ENCODE peak calls at places on chromosome 7, in four cellular contexts. E, O, Z and F are unnamed samples. For H3K9me3 and H3K4me1, the result is how much of the 10 kb centered on the place peaks cover.

GRCh38 chr7:12612622-12613021 is 42.1 kb downstream of the SCIN start:
- DNase-seq in E (no peak), O (no peak), Z (no peak), F (no peak)

GRCh38 chr7:730501-731439 is 3.7 kb upstream of the PRKAR1B start:
- DNase-seq in E (no peak), O (no peak), Z (no peak), F (no peak)

GRCh38 chr7:7131273-7131672 is 51.1 kb upstream of the C1GALT1 start:
- DNase-seq in E (no peak), O (no peak), Z (no peak), F (no peak)

GRCh38 chr7:80432166-80432565 is 79.7 kb downstream of the GNAT3 start:
- DNase-seq in E (no peak), O (no peak), Z (no peak), F (no peak)

GRCh38 chr7:39741942-39742623 is 118.7 kb downstream of the RALA start:
- DNase-seq in E (peak), O (no peak), Z (peak), F (no peak)

GRCh38 chr7:16491148-16491547 is 25.6 kb upstream of the SOSTDC1 start:
- DNase-seq in E (no peak), O (no peak), Z (no peak), F (no peak)

GRCh38 chr7:151607464-151607867 is 87.8 kb upstream of the RHEB start:
- DNase-seq in E (no peak), O (no peak), Z (no peak), F (no peak)

GRCh38 chr7:129779602-129780256 is 168.2 kb downstream of the NRF1 start:
- DNase-seq in E (no peak), O (no peak), Z (no peak), F (no peak)

GRCh38 chr7:33517191-33517590 is 387.8 kb downstream of the BBS9 start:
- DNase-seq in E (no peak), O (no peak), Z (no peak), F (no peak)

GRCh38 chr7:94149776-94150545 is 145.8 kb upstream of the BET1 start:
- DNase-seq in E (no peak), O (no peak), Z (no peak), F (no peak)

GRCh38 chr7:148105853-148106252 is 484.7 kb upstream of the C7orf33 start:
- DNase-seq in E (no peak), O (no peak), Z (no peak), F (no peak)

GRCh38 chr7:148108381-148108780 is 482.2 kb upstream of the C7orf33 start:
- DNase-seq in E (no peak), O (no peak), Z (no peak), F (no peak)

GRCh38 chr7:148107741-148108140 is 482.8 kb upstream of the C7orf33 start:
- DNase-seq in E (no peak), O (no peak), Z (no peak), F (no peak)

GRCh38 chr7:148114807-148115206 is 475.8 kb upstream of the C7orf33 start:
- DNase-seq in E (no peak), O (no peak), Z (no peak), F (no peak)

DNA sequence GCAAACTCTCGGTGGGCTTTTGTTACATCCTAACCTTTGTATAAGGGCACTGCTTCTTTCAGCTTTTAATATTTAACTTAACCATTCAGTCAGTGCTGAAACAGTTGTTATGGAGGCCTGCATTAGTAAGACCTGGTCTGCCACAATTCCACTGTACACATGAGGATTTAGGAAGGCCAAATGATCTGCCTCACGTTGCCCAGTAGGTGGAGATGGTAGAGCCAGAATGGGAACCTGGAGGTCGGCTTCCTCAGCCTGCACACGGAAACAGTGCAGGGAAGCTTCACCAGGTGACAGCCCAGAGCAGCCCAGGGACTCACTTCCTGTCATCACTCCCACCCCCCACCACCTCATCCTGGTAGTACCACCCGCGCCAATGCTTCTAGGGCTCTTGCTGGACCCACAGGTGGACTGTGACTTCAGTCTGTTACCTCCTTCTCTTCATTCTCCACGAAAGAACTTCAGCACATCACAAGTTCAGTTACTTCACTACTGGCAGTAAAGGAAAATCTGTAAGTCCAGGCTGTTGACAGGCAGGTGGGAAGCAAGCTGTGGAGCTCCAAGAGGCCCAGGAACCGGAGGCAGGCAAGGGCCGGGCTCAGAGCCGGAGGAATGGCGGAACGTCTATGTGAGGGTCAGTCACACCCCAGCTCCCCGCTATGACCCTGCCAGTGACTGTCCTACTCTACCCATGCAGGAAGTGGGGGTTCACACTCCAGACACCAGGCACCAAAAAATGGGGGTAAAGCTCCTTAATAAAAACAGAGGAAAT is 480.3 kb upstream of the C7orf33 start:
- DNase-seq in E (no peak), O (no peak), Z (no peak), F (no peak)
- TF ChIP-seq CTCF in E (peak), O (no peak), Z (peak), F (no peak)

DNA sequence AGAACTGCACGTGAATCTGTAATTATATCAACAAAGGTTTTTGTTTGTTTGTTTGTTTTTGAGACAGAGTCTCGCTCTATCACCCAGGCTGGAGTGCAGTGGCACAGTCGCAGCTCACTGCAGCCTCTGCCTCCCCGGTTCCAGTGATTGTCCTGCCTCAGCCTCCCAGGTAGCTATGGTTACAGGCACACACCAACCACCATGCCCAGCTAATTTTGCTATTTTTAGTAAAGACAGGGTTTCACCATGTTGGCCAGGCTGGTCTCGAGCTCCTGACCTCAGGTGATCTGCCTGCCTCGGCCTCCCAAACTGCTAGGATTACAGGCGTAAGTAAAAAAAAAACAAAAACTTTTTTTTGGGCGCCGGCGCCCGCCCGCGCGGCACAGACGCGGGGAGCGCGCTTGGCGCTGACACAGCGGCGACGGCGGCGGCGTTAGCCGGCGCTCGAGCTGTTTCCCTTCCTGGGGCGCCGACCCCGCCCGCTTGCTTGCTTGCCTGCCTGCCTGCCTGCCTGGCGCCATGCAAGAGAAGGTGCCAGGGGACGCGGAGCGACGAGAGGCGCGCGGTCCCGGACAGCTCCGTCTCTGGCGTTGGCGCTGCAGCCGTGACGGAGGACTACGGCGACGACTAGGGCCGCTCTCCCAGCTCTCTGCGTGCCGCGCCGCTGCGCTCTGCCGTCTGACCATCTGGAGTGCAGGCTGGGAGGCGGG is 171.4 kb upstream of the NUPR2 start:
- DNase-seq in E (peak), O (peak), Z (peak), F (no peak)
- H3K9me3 ChIP-seq in E (under half), O (under half), Z (under half), F (under half)

DNA sequence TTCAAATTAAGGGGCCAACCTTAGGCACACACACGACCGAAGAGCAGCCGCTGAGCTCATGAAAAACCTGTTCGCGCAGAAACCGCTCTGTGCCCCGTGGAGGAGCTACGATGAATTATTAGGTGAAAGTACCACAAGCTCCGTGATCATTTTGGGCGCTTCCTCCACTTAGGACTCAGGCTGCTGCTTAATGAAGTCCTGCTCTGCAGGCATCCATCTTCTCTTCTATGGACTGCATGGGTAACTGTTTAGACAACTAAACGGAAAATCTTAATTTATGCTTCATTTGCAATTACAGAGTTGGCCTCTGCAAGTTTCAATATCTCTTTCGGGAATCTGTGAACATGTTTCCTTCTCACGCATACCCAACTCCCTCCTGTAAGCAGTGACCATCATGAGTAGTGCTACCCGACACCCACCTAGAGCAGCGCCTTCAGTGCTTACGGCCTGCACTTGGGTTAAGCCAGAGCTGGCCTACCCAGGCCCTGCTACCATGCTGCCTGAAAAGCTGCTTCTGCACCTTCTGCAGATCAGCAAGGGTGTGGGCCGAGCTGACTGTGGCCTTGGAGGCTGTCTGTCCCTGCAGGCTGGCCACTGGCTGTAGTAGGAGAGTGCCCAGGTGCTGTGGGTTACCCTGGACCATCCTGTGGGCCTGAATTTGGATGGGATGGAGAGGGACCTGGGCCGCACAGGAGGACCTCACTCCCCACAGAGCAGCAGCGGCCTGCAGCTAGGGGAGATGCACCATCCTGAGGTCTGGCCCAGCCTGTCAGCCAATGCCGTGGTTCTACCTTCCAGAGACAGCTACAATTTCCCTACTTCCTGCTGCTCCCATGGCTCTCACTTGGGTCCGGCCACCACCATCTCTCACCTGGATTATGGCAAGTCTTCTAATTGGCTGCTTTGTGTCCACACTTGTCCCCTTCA is 36.0 kb downstream of the GNA12 start:
- DNase-seq in E (no peak), O (no peak), Z (no peak), F (no peak)
- H3K4me1 ChIP-seq in E (half or more), O (under half), Z (half or more), F (under half)

GRCh38 chr7:104643587-104644217 is 315.3 kb downstream of the LHFPL3 start:
- DNase-seq in E (no peak), O (no peak), Z (no peak), F (no peak)
- TF ChIP-seq CTCF in E (peak), O (no peak), Z (peak), F (peak)

GRCh38 chr7:157873181-157873580 is 536.4 kb downstream of the DNAJB6 start:
- DNase-seq in E (no peak), O (no peak), Z (no peak), F (no peak)

GRCh38 chr7:157872447-157872846 is 535.6 kb downstream of the DNAJB6 start:
- DNase-seq in E (no peak), O (no peak), Z (no peak), F (no peak)

GRCh38 chr7:157871681-157872080 is 534.9 kb downstream of the DNAJB6 start:
- DNase-seq in E (no peak), O (no peak), Z (no peak), F (no peak)

GRCh38 chr7:157869793-157870192 is 533.0 kb downstream of the DNAJB6 start:
- DNase-seq in E (no peak), O (no peak), Z (no peak), F (no peak)

DNA sequence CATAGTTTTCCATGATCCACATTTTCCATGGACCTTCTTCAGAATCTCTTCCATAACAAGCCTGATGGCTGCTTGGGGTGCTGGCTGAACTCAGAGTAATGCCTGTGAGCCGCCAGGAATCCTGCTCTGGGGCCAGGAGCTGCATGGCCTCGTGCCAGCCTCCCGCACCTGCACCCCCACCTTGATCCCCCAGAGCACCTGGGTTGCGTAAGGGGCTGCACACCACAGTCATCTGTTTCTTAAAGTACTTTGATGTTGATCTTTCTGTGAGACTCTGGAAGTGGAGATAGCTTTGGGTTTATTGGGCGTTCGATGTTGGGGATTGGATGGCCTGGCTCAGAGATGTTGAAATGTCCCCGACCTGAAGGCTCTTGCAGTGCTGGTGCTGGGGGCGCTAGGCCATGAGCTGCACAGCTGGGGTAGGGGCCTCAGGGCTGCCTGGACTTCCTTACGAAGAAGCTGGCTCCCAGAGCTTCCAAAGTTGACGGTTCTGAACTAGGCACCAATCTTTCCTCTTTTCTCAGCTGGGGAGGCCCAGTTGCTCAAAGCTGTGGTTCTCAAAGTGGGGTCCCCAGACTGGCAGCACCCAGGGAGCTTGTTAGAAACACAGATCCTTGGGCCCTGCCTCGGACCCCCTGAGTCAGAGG is 534.0 kb downstream of the DNAJB6 start:
- DNase-seq in E (no peak), O (no peak), Z (no peak), F (no peak)
- H3K9me3 ChIP-seq in E (under half), O (under half), Z (under half), F (under half)

GRCh38 chr7:27213904-27214586 is 14.2 kb upstream of the HOXA13 start:
- DNase-seq in E (no peak), O (no peak), Z (no peak), F (peak)

GRCh38 chr7:27213150-27213903 is 13.4 kb upstream of the HOXA13 start:
- DNase-seq in E (no peak), O (no peak), Z (no peak), F (no peak)

GRCh38 chr7:27212587-27213149 is 12.8 kb upstream of the HOXA13 start:
- DNase-seq in E (no peak), O (no peak), Z (no peak), F (no peak)

GRCh38 chr7:27215356-27215755 is 15.5 kb upstream of the HOXA13 start:
- DNase-seq in E (no peak), O (no peak), Z (no peak), F (peak)

DNA sequence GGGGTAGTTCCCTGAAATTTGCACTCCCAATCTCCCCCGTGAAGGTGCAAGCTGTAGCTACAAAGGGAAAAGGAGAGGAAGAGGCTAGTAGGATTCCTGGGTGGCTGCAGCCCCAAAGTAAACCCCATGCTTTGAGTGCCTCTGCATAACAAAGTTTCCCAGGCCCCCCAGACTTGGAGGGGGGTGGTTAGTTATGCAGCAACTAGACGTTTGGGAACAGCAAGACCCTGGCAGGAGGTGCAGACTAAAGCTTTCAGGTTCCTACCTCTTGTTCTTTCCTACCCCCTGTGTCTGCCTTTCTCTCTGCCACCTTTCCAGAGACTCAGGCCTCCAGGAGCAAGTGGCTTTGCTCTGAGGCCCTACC is 14.7 kb upstream of the HOXA13 start:
- DNase-seq in E (no peak), O (no peak), Z (no peak), F (peak)
- H3K4me1 ChIP-seq in E (under half), O (under half), Z (under half), F (under half)

GRCh38 chr7:145850636-145851035 is 266.0 kb upstream of the CNTNAP2 start:
- DNase-seq in E (no peak), O (no peak), Z (no peak), F (no peak)

GRCh38 chr7:145845345-145845744 is 271.3 kb upstream of the CNTNAP2 start:
- DNase-seq in E (no peak), O (no peak), Z (no peak), F (no peak)

DNA sequence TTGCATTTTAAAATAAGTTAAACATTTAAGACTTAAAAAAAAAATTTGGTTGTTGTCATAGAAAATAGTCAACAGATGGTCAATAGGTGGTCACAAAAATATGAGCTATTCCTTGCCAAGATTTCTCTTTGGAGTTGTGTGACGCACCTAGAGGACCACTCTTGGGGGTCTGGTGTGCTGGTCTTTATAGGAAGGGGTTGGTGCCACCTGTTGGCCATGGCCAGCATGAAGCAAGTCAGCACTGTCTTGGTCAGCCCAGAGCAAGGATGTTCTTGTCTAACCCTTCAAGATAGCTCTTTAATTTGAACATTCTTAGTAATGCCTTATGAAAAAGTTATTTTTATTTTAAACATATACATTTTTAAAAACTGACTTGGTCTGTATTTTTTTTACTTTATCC is 267.9 kb upstream of the CNTNAP2 start:
- DNase-seq in E (no peak), O (no peak), Z (no peak), F (no peak)
- TF ChIP-seq CTCF in E (peak), O (no peak), Z (peak), F (no peak)

DNA sequence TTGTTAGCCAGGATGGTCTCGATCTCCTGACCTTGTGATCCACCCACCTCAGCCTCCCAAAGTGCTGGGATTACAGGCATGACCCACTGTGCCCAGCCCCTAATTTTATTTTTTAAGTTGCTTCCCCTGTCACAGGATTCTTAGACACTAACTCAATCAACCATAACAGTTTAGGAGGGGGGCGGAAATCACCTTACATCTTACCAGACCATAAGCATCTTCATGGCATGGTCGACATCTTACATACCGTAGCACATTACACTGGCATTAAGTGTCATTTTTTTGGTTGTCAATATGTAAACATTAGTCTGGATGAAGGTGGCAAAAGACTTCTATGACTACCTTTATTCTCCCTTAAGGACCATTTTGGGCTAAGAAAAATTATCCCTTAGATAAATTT is 95.6 kb downstream of the TRIM24 start:
- DNase-seq in E (no peak), O (no peak), Z (no peak), F (no peak)
- H3K9me3 ChIP-seq in E (under half), O (under half), Z (half or more), F (under half)

GRCh38 chr7:155808551-155809331 is 3.5 kb downstream of the SHH start:
- DNase-seq in E (no peak), O (no peak), Z (no peak), F (no peak)

GRCh38 chr7:155807805-155808550 is 4.3 kb downstream of the SHH start:
- DNase-seq in E (no peak), O (no peak), Z (no peak), F (no peak)

GRCh38 chr7:155809947-155810606 is 2.2 kb downstream of the SHH start:
- DNase-seq in E (no peak), O (no peak), Z (no peak), F (no peak)

GRCh38 chr7:155810607-155811559 is 1.4 kb downstream of the SHH start:
- DNase-seq in E (no peak), O (no peak), Z (no peak), F (no peak)

GRCh38 chr7:155809332-155809946 is 2.8 kb downstream of the SHH start:
- DNase-seq in E (no peak), O (no peak), Z (no peak), F (no peak)
- H3K4me1 ChIP-seq in E (half or more), O (under half), Z (under half), F (half or more)